ENCODE peak calls at places on chromosomes 3 and 15, in seven cellular contexts. G is stomach, Y is heart left ventricle, S is body of pancreas, L is IMR-90, B is tibial nerve, P is adrenal gland. Z is an unnamed sample.

GRCh38 chr3:123660900-123661299 is 76.0 kb upstream of the HACD2 start:
- DNase-seq in S (peak), L (peak), G (peak), P (peak), B (peak), Y (peak), Z (peak)

GRCh38 chr3:108006901-108007331 is 83.9 kb downstream of the CD47 start:
- DNase-seq in P (no peak), B (no peak), L (no peak), Y (no peak), S (no peak), G (no peak), Z (no peak)

GRCh38 chr3:18069564-18069963 is 327.1 kb upstream of the TBC1D5 start:
- DNase-seq in G (no peak), Y (no peak), L (no peak), B (no peak), S (no peak), P (no peak), Z (no peak)

GRCh38 chr15:42020713-42021273 is at the start of gene PLA2G4E:
- DNase-seq in P (no peak), B (no peak), Y (no peak), L (no peak), S (no peak), G (no peak), Z (no peak)

GRCh38 chr3:18987070-18987469 is 161.2 kb upstream of the KCNH8 start:
- DNase-seq in B (no peak), Y (no peak), G (no peak), L (no peak), P (no peak), S (no peak), Z (no peak)

GRCh38 chr3:193148678-193149473 is 92.1 kb upstream of the PLAAT1 start:
- DNase-seq in G (no peak), Y (no peak), L (no peak), P (no peak), S (no peak), B (no peak), Z (no peak)

GRCh38 chr15:81809543-81809942 is 236.3 kb downstream of the MEX3B start:
- DNase-seq in Y (peak), S (no peak), P (no peak), G (no peak), B (no peak), L (peak), Z (no peak)

GRCh38 chr3:17799312-17799711 is 56.9 kb upstream of the TBC1D5 start:
- DNase-seq in S (no peak), G (no peak), L (no peak), B (no peak), P (no peak), Y (no peak), Z (no peak)

DNA sequence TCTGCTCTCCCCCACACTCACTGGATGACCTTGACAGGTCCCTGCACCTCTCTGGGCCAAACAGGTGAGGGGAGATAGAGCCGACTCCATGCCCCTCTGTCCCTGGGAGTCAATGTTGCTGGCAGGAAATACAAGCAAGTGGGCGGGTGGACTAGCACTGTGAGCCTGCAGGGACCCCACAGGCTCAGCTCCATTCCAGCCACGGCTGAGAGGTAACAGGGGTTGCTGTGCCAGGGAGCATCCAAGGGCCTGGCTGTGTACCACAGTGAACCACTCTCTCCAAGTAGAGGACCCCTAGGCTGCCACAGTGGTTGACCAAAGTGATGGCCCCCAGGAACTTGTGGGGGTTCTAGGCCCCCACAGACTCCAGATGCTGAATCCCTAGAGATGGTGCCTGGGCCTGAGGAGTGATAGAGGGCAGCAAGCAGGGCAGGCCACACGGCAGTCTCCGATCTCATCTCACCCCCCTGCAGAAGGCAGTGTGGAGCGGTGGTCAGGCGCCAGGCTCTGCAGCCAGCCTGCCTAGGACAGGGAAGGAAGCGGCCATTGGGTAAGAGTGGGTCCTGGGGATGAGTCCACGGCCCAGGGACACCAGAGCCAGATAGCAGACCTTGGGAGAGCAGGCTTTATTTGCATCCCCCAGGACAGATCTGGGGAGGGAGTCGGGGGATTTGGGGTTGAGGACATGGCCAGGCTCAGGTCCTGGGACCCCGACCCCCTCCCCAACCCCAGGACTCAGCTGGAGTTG is 3.2 kb downstream of the TNNC1 start:
- DNase-seq in S (no peak), B (no peak), Y (peak), P (no peak), L (no peak), G (no peak), Z (no peak)
- TF ChIP-seq CTCF in S (no peak), B (no peak), Y (no peak), P (no peak), L (no peak), G (no peak), Z (no peak)

GRCh38 chr3:157103280-157103679 is 56.7 kb downstream of the CCNL1 start:
- DNase-seq in Y (no peak), B (no peak), G (no peak), L (no peak), P (no peak), S (no peak), Z (no peak)
- TF ChIP-seq POLR2A in Y (no peak), B (no peak), G (no peak), L (no peak), P (no peak), S (no peak), Z (no peak)

GRCh38 chr15:29569533-29570092 is 252.7 kb downstream of the TJP1 start:
- DNase-seq in Y (no peak), P (no peak), B (no peak), S (no peak), L (no peak), G (no peak), Z (no peak)

GRCh38 chr15:29571728-29572454 is 250.4 kb downstream of the TJP1 start:
- DNase-seq in B (no peak), G (no peak), Y (no peak), S (peak), L (no peak), P (no peak), Z (no peak)

GRCh38 chr15:29568840-29569532 is 253.3 kb downstream of the TJP1 start:
- DNase-seq in Y (peak), B (no peak), P (no peak), S (peak), L (no peak), G (no peak), Z (no peak)

GRCh38 chr15:29570931-29571727 is 251.1 kb downstream of the TJP1 start:
- DNase-seq in G (no peak), S (peak), Y (no peak), P (peak), B (no peak), L (no peak), Z (no peak)

GRCh38 chr15:29570121-29570930 is 251.9 kb downstream of the TJP1 start:
- DNase-seq in G (no peak), S (peak), L (no peak), B (no peak), Y (no peak), P (peak), Z (no peak)
- H3K4me3 ChIP-seq in G (peak), S (peak), L (peak), B (peak), Y (peak), P (no peak), Z (peak)

GRCh38 chr3:30314757-30315156 is 291.6 kb upstream of the TGFBR2 start:
- DNase-seq in G (no peak), P (no peak), L (no peak), Y (no peak), B (no peak), S (no peak), Z (no peak)

GRCh38 chr3:30313840-30314239 is 292.6 kb upstream of the TGFBR2 start:
- DNase-seq in L (no peak), S (no peak), B (no peak), G (no peak), P (no peak), Y (no peak), Z (no peak)

GRCh38 chr3:30310251-30310954 is 296.0 kb upstream of the TGFBR2 start:
- DNase-seq in S (no peak), G (no peak), B (no peak), Y (no peak), L (peak), P (no peak), Z (no peak)

GRCh38 chr3:30308131-30308530 is 298.3 kb upstream of the TGFBR2 start:
- DNase-seq in Y (no peak), B (no peak), L (peak), P (no peak), G (no peak), S (no peak), Z (no peak)

DNA sequence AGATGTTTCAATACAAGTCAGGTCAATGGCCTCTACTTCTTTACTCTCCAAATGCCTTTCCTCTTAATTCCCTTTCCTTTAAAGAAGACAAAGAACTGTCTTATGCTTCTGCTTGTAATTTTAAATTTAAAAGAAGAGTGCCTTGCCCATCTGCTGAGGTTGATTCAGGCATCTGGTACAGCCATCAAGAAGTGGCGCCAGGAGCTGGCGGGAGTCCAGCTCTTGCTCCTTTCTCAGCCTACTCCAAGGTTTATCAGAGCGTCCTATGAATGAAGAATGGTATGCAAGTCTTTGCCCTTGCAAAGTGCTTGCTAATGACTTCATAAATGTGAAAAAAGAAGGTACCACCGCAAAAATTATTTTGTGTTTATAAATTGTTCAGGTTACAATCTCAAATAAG is 294.6 kb upstream of the TGFBR2 start:
- DNase-seq in S (peak), G (peak), Y (peak), L (no peak), P (no peak), B (no peak), Z (no peak)
- TF ChIP-seq CTCF in S (no peak), G (no peak), Y (no peak), L (no peak), P (no peak), B (no peak), Z (no peak)

DNA sequence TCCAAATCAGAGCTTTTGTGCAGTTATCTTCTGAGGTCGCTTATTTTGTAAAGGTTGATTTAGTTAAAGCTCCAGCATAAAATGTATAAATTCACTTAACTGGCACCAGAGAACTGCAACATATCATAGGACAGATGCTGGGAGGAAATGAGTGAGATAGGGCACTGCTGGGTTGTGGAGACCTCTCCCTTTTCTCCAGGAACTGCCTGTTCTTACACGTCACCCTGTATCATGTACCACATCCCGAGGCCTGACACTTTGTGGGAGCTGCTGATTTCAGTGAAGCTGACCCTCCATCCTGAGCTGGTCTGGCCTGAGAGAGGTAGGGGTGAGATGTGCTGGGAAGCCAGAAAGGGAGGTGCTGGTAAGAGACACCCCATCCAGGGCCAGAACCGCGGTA is 213.8 kb upstream of the FEZF2 start:
- DNase-seq in Y (no peak), S (no peak), B (no peak), G (no peak), L (peak), P (no peak), Z (no peak)
- TF ChIP-seq POLR2A in Y (no peak), S (no peak), B (no peak), G (no peak), L (no peak), P (no peak), Z (no peak)

DNA sequence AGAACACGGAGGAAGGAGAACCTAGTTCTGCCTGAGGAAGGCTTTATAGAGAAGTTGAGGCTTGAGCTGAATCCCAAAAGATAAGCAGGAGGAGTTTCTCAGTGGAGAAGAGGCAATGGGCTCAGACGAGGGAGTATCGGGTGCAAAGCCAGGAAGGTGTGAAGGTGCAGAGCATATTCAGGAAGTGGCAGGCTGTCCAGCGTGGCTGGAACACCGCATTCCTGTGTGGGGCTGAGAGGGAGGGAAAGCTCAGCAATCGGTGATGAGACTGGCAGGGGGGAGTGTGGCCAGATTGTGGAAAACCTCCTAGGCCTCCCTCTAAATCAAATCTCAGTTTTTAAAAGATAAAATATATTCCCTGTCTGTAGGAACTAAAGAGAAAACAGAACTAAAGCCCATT is 63.0 kb downstream of the ARHGAP31 start:
- DNase-seq in P (no peak), Y (no peak), B (no peak), G (no peak), L (no peak), S (no peak), Z (no peak)
- H3K4me3 ChIP-seq in P (no peak), Y (peak), B (no peak), G (no peak), L (no peak), S (no peak), Z (no peak)

GRCh38 chr3:140972833-140973232 is 31.2 kb downstream of the SLC25A36 start:
- DNase-seq in Y (no peak), P (no peak), L (peak), S (no peak), G (no peak), B (no peak), Z (no peak)
- TF ChIP-seq CTCF in Y (peak), P (peak), L (peak), S (peak), G (no peak), B (no peak), Z (no peak)